ENCODE peak calls at places on chromosomes 12 and 14, in four cellular contexts. L, A, X and U are unnamed samples.

GRCh38 chr12:94849411-94849976 is 154.0 kb downstream of the NDUFA12 start:
- DNase-seq in X (no peak), A (no peak), L (no peak), U (no peak)

GRCh38 chr14:32507029-32507984 is 178.2 kb downstream of the AKAP6 start:
- DNase-seq in L (peak; percentile 1), X (no peak), A (peak; percentile 51), U (no peak)

GRCh38 chr12:111248221-111248620 is 120.7 kb downstream of the PHETA1 start:
- DNase-seq in A (no peak), L (peak; percentile 14), X (no peak), U (no peak)

GRCh38 chr12:115411121-115411520 is 727.1 kb upstream of the TBX3 start:
- DNase-seq in L (no peak), A (no peak), X (no peak), U (no peak)

GRCh38 chr14:85058170-85058569 is 471.8 kb upstream of the FLRT2 start:
- DNase-seq in L (no peak), A (no peak), X (no peak), U (no peak)

GRCh38 chr12:95774311-95775045 is 16.1 kb downstream of the NTN4 start:
- DNase-seq in A (no peak), X (no peak), L (no peak), U (no peak)

GRCh38 chr12:46269429-46270241 is 792 bp upstream of the SLC38A1 start:
- DNase-seq in L (no peak), X (no peak), A (no peak), U (no peak)

GRCh38 chr14:102138935-102139247 is 806 bp upstream of the WDR20 start:
- DNase-seq in X (no peak), L (no peak), A (no peak), U (no peak)

GRCh38 chr14:64364907-64365306 is 23.2 kb upstream of the MTHFD1 start:
- DNase-seq in A (no peak), L (peak; percentile 24), X (no peak), U (no peak)

GRCh38 chr14:89259951-89260350 is 157.1 kb downstream of the FOXN3 start:
- DNase-seq in X (no peak), L (no peak), A (no peak), U (no peak)

GRCh38 chr12:57724936-57725740 is 13.4 kb downstream of the AGAP2 start:
- DNase-seq in L (no peak), A (no peak), X (no peak), U (no peak)

GRCh38 chr14:86372402-86372801 is 842.5 kb downstream of the FLRT2 start:
- DNase-seq in A (no peak), L (no peak), X (no peak), U (no peak)

GRCh38 chr12:2654741-2655140 is 140.0 kb upstream of the FKBP4 start:
- DNase-seq in X (no peak), A (no peak), L (no peak), U (no peak)

GRCh38 chr12:132686831-132687210 is 321 bp downstream of the POLE start:
- DNase-seq in A (no peak), X (no peak), L (peak; percentile 41), U (no peak)

GRCh38 chr14:45810152-45810872 is 557.3 kb upstream of the MIS18BP1 start:
- DNase-seq in A (no peak), X (no peak), L (no peak), U (peak; percentile 21)

GRCh38 chr14:30822080-30822571 is 52.2 kb upstream of the COCH start:
- DNase-seq in X (no peak), A (no peak), L (peak; percentile 84), U (no peak)

GRCh38 chr12:90909069-90909676 is 45.8 kb downstream of the CCER1 start:
- DNase-seq in X (peak; percentile 6), L (peak; percentile 7), A (peak; percentile 59), U (no peak)

GRCh38 chr12:47832263-47832933 is 12.7 kb upstream of the HDAC7 start:
- DNase-seq in A (no peak), L (no peak), X (no peak), U (no peak)

GRCh38 chr14:34214961-34215360 is 247.1 kb downstream of the SPTSSA start:
- DNase-seq in L (no peak), X (no peak), A (no peak), U (no peak)

GRCh38 chr12:47276253-47277070 is 196.7 kb upstream of the AMIGO2 start:
- DNase-seq in A (peak; percentile 85), L (peak; percentile 73), X (peak; percentile 29), U (peak; percentile 36)

GRCh38 chr12:3216726-3217682 is 139.8 kb downstream of the TSPAN9 start:
- DNase-seq in X (no peak), L (no peak), A (no peak), U (no peak)

GRCh38 chr12:47882796-47883546 is 21.8 kb downstream of the VDR start:
- DNase-seq in A (no peak), X (no peak), L (no peak), U (peak; percentile 77)

GRCh38 chr12:28057856-28058615 is 85.5 kb upstream of the PTHLH start:
- DNase-seq in A (no peak), L (no peak), X (no peak), U (peak; percentile 17)

GRCh38 chr14:53218161-53218560 is 65.0 kb upstream of the DDHD1 start:
- DNase-seq in L (no peak), A (no peak), X (no peak), U (no peak)

GRCh38 chr12:104643921-104644669 is 187.3 kb downstream of the CHST11 start:
- DNase-seq in A (no peak), X (no peak), L (no peak), U (peak; percentile 43)

GRCh38 chr14:23430733-23431105 is 4.7 kb downstream of the MYH7 start:
- DNase-seq in L (no peak), A (no peak), X (no peak), U (no peak)

GRCh38 chr12:105659355-105660075 is 329.0 kb downstream of the C12orf75 start:
- DNase-seq in A (no peak), X (no peak), L (no peak), U (no peak)

GRCh38 chr14:99968156-99968920 is 96.9 kb upstream of the EVL start:
- DNase-seq in L (no peak), X (no peak), A (no peak), U (no peak)

GRCh38 chr14:33052899-33053400 is 114.3 kb downstream of the NPAS3 start:
- DNase-seq in A (no peak), X (no peak), L (no peak), U (no peak)

GRCh38 chr12:30862486-30862885 is 64.1 kb upstream of the TSPAN11 start:
- DNase-seq in L (peak; percentile 46), X (no peak), A (no peak), U (no peak)

GRCh38 chr12:78418919-78419318 is 445.7 kb upstream of the SYT1 start:
- DNase-seq in X (no peak), L (no peak), A (no peak), U (no peak)

GRCh38 chr12:63944586-63945228 is 100.2 kb downstream of the SRGAP1 start:
- DNase-seq in A (no peak), L (no peak), X (peak; percentile 83), U (no peak)

GRCh38 chr12:98002887-98003493 is 512.4 kb upstream of the TMPO start:
- DNase-seq in A (peak; percentile 65), X (peak; percentile 36), L (peak; percentile 13), U (no peak)

GRCh38 chr14:24254630-24255392 is 8.2 kb downstream of the TGM1 start:
- DNase-seq in A (no peak), X (no peak), L (no peak), U (no peak)

GRCh38 chr12:27434673-27435565 is 11.6 kb upstream of the SMCO2 start:
- DNase-seq in X (no peak), A (no peak), L (peak; percentile 3), U (no peak)

GRCh38 chr12:112340983-112341840 is 41.0 kb downstream of the HECTD4 start:
- DNase-seq in A (no peak), X (no peak), L (no peak), U (no peak)

GRCh38 chr12:117344716-117345115 is 16.7 kb downstream of the NOS1 start:
- DNase-seq in X (no peak), L (no peak), A (no peak), U (no peak)

GRCh38 chr12:117347588-117347987 is 13.8 kb downstream of the NOS1 start:
- DNase-seq in X (no peak), L (no peak), A (no peak), U (no peak)

GRCh38 chr12:117352260-117352659 is 9.2 kb downstream of the NOS1 start:
- DNase-seq in A (no peak), L (no peak), X (no peak), U (no peak)

GRCh38 chr12:117352883-117353282 is 8.5 kb downstream of the NOS1 start:
- DNase-seq in A (no peak), L (no peak), X (no peak), U (no peak)

DNA sequence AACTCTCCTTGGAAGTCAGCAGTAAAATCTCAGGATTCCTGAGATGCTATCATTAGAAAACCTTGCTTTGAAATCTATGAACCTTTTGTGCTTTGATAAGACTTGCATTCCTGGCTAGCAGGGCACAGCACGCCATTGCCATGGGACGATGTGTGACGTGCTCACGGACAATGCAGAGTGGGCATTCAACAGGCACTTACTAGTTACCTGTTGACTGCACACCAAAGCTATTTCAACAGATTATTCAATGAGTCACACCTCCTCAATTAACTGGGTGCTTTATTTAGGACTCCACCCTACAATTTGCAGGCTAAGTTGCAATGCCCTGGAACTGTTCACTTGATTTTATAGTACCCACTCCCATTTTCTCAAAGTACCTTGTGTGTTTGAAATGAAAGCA is 11.3 kb downstream of the NOS1 start:
- DNase-seq in L (no peak), X (no peak), A (no peak), U (no peak)
- TF ChIP-seq POLR2AphosphoS2 in L (no peak), X (no peak), A (no peak), U (no peak)

GRCh38 chr12:109880938-109881337 is 597 bp upstream of the GLTP start:
- DNase-seq in X (no peak), L (no peak), A (no peak), U (no peak)
- TF ChIP-seq REST in X (no peak), L (no peak), A (no peak), U (no peak)

GRCh38 chr12:102564026-102564425 is 83.7 kb upstream of the IGF1 start:
- DNase-seq in X (no peak), L (no peak), A (no peak), U (no peak)
- TF ChIP-seq POLR2AphosphoS2 in X (no peak), L (no peak), A (no peak), U (no peak)

GRCh38 chr14:104788533-104788818 is 7.1 kb downstream of the AKT1 start:
- DNase-seq in L (no peak), X (no peak), A (no peak), U (no peak)
- TF ChIP-seq REST in L (no peak), X (no peak), A (no peak), U (no peak)

GRCh38 chr12:87323369-87323768 is 705.8 kb downstream of the C12orf50 start:
- DNase-seq in X (no peak), L (no peak), A (no peak), U (no peak)
- TF ChIP-seq POLR2AphosphoS2 in X (no peak), L (no peak), A (no peak), U (no peak)

DNA sequence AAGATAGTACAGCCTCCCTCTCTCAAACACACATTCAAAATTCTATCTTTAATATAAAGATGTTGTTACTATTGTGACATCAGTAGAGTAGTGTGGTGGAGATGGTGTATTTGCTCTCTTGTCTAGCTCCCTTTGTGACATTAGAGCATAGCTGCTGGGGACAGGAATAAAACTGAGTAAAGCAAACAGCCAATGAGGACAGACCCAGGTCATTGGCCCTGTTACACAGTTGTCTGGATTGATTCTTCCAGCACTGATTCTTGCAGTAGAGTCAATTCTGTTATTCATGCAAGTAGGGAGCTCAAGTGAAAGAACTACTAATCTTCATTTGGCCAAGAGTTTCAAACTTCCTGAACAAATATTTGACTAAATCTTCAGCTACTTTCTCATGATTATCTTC is 72.4 kb downstream of the SCN8A start:
- DNase-seq in L (no peak), A (no peak), X (no peak), U (no peak)
- TF ChIP-seq REST in L (no peak), A (no peak), X (no peak), U (no peak)

GRCh38 chr12:5204271-5204670 is 160.6 kb downstream of the KCNA5 start:
- DNase-seq in A (no peak), X (no peak), L (no peak), U (no peak)
- TF ChIP-seq POLR2AphosphoS2 in A (no peak), X (no peak), L (no peak), U (no peak)